ENCODE peak calls at places on chromosomes 2 and 18, in seven cellular contexts. One of them, this sample, is unnamed.
A peak's percentile ranks its signal among the peaks of the same experiment; 100 is the strongest.

GRCh38 chr18:57846258-57846657 is 43.1 kb upstream of the ATP8B1 start:
- DNase-seq in K562: peak; percentile 78
- DNase-seq in HepG2: no peak
- DNase-seq in stomach: peak; percentile 40
- DNase-seq in H1: no peak
- DNase-seq in tibial nerve: no peak
- DNase-seq in sigmoid colon: no peak
- DNase-seq in this sample: no peak

GRCh38 chr2:20447437-20448245 is 767 bp downstream of the RHOB start:
- DNase-seq in K562: no peak
- DNase-seq in HepG2: no peak
- DNase-seq in stomach: peak; percentile 57
- DNase-seq in H1: no peak
- DNase-seq in tibial nerve: no peak
- DNase-seq in sigmoid colon: peak; percentile 86
- DNase-seq in this sample: no peak

GRCh38 chr2:228938629-228939028 is 332.5 kb downstream of the PID1 start:
- DNase-seq in K562: no peak
- DNase-seq in HepG2: no peak
- DNase-seq in stomach: no peak
- DNase-seq in H1: no peak
- DNase-seq in tibial nerve: no peak
- DNase-seq in sigmoid colon: no peak
- DNase-seq in this sample: no peak

GRCh38 chr18:77397617-77398016 is 148.0 kb downstream of the GALR1 start:
- DNase-seq in K562: no peak
- DNase-seq in HepG2: no peak
- DNase-seq in stomach: no peak
- DNase-seq in H1: no peak
- DNase-seq in tibial nerve: no peak
- DNase-seq in sigmoid colon: no peak
- DNase-seq in this sample: no peak

GRCh38 chr18:37452697-37453385 is 112.8 kb downstream of the CELF4 start:
- DNase-seq in K562: no peak
- DNase-seq in HepG2: no peak
- DNase-seq in stomach: no peak
- DNase-seq in H1: no peak
- DNase-seq in tibial nerve: no peak
- DNase-seq in sigmoid colon: no peak
- DNase-seq in this sample: no peak

GRCh38 chr2:42340938-42341636 is 19.9 kb downstream of the COX7A2L start:
- DNase-seq in K562: no peak
- DNase-seq in HepG2: no peak
- DNase-seq in stomach: no peak
- DNase-seq in H1: no peak
- DNase-seq in tibial nerve: no peak
- DNase-seq in sigmoid colon: no peak
- DNase-seq in this sample: peak; percentile 81

GRCh38 chr2:28366496-28367282 is 26.0 kb upstream of the FOSL2 start:
- DNase-seq in K562: peak; percentile 91
- DNase-seq in HepG2: no peak
- DNase-seq in stomach: peak; percentile 83
- DNase-seq in H1: no peak
- DNase-seq in tibial nerve: no peak
- DNase-seq in sigmoid colon: no peak
- DNase-seq in this sample: no peak

GRCh38 chr2:178320011-178320410 is 125.7 kb downstream of the OSBPL6 start:
- DNase-seq in K562: no peak
- DNase-seq in HepG2: no peak
- DNase-seq in stomach: no peak
- DNase-seq in H1: no peak
- DNase-seq in tibial nerve: no peak
- DNase-seq in sigmoid colon: no peak
- DNase-seq in this sample: no peak

GRCh38 chr18:901769-902168 is 2.9 kb upstream of the ADCYAP1 start:
- DNase-seq in K562: no peak
- DNase-seq in HepG2: no peak
- DNase-seq in stomach: no peak
- DNase-seq in H1: no peak
- DNase-seq in tibial nerve: no peak
- DNase-seq in sigmoid colon: no peak
- DNase-seq in this sample: no peak

GRCh38 chr2:233756429-233757081 is 3.5 kb upstream of the UGT1A1 start:
- DNase-seq in K562: no peak
- DNase-seq in HepG2: peak; percentile 96
- DNase-seq in stomach: no peak
- DNase-seq in H1: no peak
- DNase-seq in tibial nerve: no peak
- DNase-seq in sigmoid colon: no peak
- DNase-seq in this sample: no peak

GRCh38 chr2:173614265-173614930 is 259.7 kb downstream of the CDCA7 start:
- DNase-seq in K562: no peak
- DNase-seq in HepG2: no peak
- DNase-seq in stomach: no peak
- DNase-seq in H1: no peak
- DNase-seq in tibial nerve: no peak
- DNase-seq in sigmoid colon: no peak
- DNase-seq in this sample: no peak

GRCh38 chr2:170723446-170723958 is 8.4 kb downstream of the SP5 start:
- DNase-seq in K562: no peak
- DNase-seq in HepG2: no peak
- DNase-seq in stomach: no peak
- DNase-seq in H1: no peak
- DNase-seq in tibial nerve: no peak
- DNase-seq in sigmoid colon: no peak
- DNase-seq in this sample: peak; percentile 17
- H3K4me1 ChIP-seq in K562: no peaks in the 10 kb centered on the region
- H3K4me1 ChIP-seq in HepG2: peaks cover 25% of the 10 kb centered on the region
- H3K4me1 ChIP-seq in stomach: peaks cover 7% of the 10 kb centered on the region
- H3K4me1 ChIP-seq in H1: no peaks in the 10 kb centered on the region
- H3K4me1 ChIP-seq in tibial nerve: no peaks in the 10 kb centered on the region
- H3K4me1 ChIP-seq in sigmoid colon: no peaks in the 10 kb centered on the region
- H3K4me1 ChIP-seq in this sample: no peaks in the 10 kb centered on the region

DNA sequence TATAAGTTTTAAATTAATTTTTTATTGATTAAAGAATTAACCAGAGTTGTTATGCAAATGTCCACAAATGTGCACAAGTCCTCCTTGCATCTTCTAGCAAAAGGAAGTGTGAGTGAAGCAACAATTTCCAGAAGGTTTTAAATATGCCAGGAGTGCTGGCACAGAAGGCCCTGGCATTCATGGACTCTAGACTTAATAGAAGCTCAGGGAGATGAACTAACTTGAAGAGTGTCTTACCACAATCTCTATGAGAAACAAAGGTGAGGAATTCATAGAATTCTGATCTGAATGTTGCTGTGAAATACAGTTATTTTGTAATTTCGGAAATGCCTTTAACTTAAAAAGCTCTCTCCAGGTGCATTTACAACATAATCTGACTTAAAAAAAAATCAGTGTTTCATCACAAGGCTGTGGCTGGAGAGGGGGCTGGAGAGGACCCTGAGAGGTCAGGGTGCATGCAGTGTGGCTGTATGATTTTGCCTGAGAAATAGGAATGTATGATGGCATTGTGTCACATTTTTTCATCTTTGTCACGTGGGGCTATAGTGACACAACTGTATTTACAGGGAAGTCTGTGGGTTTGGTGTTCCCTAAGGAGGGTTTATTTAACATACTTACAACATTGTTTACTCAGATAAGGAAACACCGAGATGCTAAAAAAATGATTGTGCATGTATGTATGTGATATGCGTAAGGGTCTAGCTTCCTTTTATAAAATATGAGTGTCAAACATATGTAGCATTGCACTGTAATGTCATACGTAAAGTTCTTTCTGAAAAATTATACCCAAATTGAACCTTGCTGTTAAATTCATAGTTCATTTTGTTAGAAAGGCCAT is 66.2 kb downstream of the MAP4K4 start:
- DNase-seq in K562: no peak
- DNase-seq in HepG2: peak; percentile 96
- DNase-seq in stomach: no peak
- DNase-seq in H1: no peak
- DNase-seq in tibial nerve: no peak
- DNase-seq in sigmoid colon: no peak
- DNase-seq in this sample: peak; percentile 39
- TF ChIP-seq POLR2A in K562: no peak
- TF ChIP-seq POLR2A in HepG2: no peak
- TF ChIP-seq POLR2A in stomach: no peak
- TF ChIP-seq POLR2A in H1: no peak
- TF ChIP-seq POLR2A in tibial nerve: no peak
- TF ChIP-seq POLR2A in sigmoid colon: no peak
- TF ChIP-seq POLR2A in this sample: no peak

DNA sequence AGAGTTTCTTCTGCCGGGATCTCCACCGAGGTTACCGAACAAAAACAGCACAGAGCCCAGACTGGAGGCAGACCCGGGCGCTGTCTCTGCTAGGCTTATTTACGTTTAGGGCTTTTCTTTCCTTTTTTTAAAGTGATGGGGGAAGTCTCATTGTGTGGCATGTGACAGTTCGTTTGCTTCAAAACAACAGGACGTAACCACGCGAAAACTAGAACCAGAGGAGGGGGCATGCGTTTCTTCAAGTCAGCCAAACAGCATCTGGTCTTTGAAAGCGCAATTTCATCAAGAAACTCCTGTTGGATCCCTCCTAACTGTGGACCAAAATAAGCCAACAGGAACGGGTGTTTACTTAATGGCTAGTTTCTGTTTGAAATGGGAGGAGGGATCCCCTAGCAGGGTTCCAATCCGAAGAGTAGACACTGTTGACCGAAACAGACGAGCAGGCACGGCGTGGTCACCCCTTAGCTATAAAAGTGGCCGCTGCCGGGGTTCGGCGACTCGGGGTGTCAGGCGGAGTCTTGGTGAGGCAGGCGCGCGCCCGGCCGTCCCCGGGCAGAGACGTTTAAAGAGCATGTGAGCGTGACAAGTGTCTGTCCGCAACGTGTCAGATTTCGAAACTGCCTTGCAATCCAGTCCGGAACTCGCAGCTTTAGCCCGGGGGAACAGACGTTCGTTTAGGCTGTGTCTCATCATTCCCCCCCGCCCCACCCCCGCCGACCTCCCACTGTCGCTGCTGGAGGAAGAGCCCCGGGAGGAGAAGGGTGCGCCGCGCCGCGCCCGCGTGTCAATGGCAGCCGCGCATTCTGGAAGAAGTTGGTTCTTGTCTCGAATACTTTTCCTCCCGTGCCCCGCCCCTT is 899 bp upstream of the TGIF1 start:
- DNase-seq in K562: peak; percentile 75
- DNase-seq in HepG2: peak; percentile 91
- DNase-seq in stomach: peak; percentile 81
- DNase-seq in H1: no peak
- DNase-seq in tibial nerve: peak; percentile 83
- DNase-seq in sigmoid colon: peak; percentile 95
- DNase-seq in this sample: peak; percentile 97
- TF ChIP-seq EP300 in K562: peak; percentile 71
- TF ChIP-seq EP300 in HepG2: peak; percentile 5
- TF ChIP-seq EP300 in stomach: no peak
- TF ChIP-seq EP300 in H1: no peak
- TF ChIP-seq EP300 in tibial nerve: peak; percentile 20
- TF ChIP-seq EP300 in sigmoid colon: no peak
- TF ChIP-seq EP300 in this sample: no peak

GRCh38 chr18:3599861-3600260 is 149.9 kb downstream of the TGIF1 start:
- DNase-seq in K562: no peak
- DNase-seq in HepG2: no peak
- DNase-seq in stomach: no peak
- DNase-seq in H1: no peak
- DNase-seq in tibial nerve: no peak
- DNase-seq in sigmoid colon: no peak
- DNase-seq in this sample: no peak
- H3K4me1 ChIP-seq in K562: peaks cover 68% of the 10 kb centered on the region
- H3K4me1 ChIP-seq in HepG2: peaks cover 85% of the 10 kb centered on the region
- H3K4me1 ChIP-seq in stomach: peaks cover 72% of the 10 kb centered on the region
- H3K4me1 ChIP-seq in H1: peaks cover 29% of the 10 kb centered on the region
- H3K4me1 ChIP-seq in tibial nerve: peaks cover 63% of the 10 kb centered on the region
- H3K4me1 ChIP-seq in sigmoid colon: peaks cover 50% of the 10 kb centered on the region
- H3K4me1 ChIP-seq in this sample: peaks cover 46% of the 10 kb centered on the region